ENCODE peak calls at places on chromosome 1, in four cellular contexts. Y is effector memory CD8-positive, alpha-beta T cell; Z is activated naive CD8-positive, alpha-beta T cell treated with anti-CD3 and anti-CD28 coated beads for 36 hours; R is activated gamma-delta T cell treated with anti-CD3 and anti-CD28 coated beads, Interleukin-2, amount 50 U/mL, for 16 hours. D is an unnamed sample.

GRCh38 chr1:11299225-11299574 is 26.2 kb downstream of the UBIAD1 start:
- DNase-seq in Y (no peak), Z (no peak), R (no peak), D (no peak)

GRCh38 chr1:2791027-2791760 is 10.3 kb downstream of the TTC34 start:
- DNase-seq in Y (no peak), Z (no peak), R (no peak), D (no peak)

GRCh38 chr1:28078680-28079626 is 9.5 kb downstream of the EYA3 start:
- DNase-seq in Y (no peak), Z (no peak), R (no peak), D (no peak)

GRCh38 chr1:110476028-110476765 is 25.2 kb downstream of the PROK1 start:
- DNase-seq in Y (no peak), Z (no peak), R (no peak), D (no peak)

GRCh38 chr1:12124693-12125421 is 41.9 kb upstream of the TNFRSF1B start:
- DNase-seq in Y (peak; percentile 79), Z (peak; percentile 72), R (peak; percentile 68), D (peak; percentile 85)

GRCh38 chr1:176208034-176208433 is 948 bp upstream of the COP1 start:
- DNase-seq in Y (no peak), Z (no peak), R (no peak), D (no peak)

GRCh38 chr1:190699165-190699564 is 221.5 kb upstream of the BRINP3 start:
- DNase-seq in Y (no peak), Z (peak; percentile 0), R (no peak), D (peak; percentile 2)

GRCh38 chr1:153518562-153518961 is 17.2 kb downstream of the S100A6 start:
- DNase-seq in Y (no peak), Z (no peak), R (no peak), D (no peak)

GRCh38 chr1:168664069-168664834 is 64.8 kb downstream of the DPT start:
- DNase-seq in Y (no peak), Z (no peak), R (no peak), D (no peak)

GRCh38 chr1:205434738-205435137 is 12.9 kb upstream of the LEMD1 start:
- DNase-seq in Y (no peak), Z (no peak), R (no peak), D (no peak)

GRCh38 chr1:22045604-22046228 is 6.8 kb upstream of the CDC42 start:
- DNase-seq in Y (no peak), Z (no peak), R (no peak), D (no peak)

GRCh38 chr1:25167269-25168192 is 64.8 kb downstream of the SYF2 start:
- DNase-seq in Y (no peak), Z (no peak), R (no peak), D (no peak)

GRCh38 chr1:220458936-220459335 is 69.0 kb upstream of the MARK1 start:
- DNase-seq in Y (no peak), Z (no peak), R (no peak), D (no peak)

GRCh38 chr1:52665173-52666020 is 32.4 kb downstream of the SHISAL2A start:
- DNase-seq in Y (no peak), Z (no peak), R (no peak), D (no peak)

GRCh38 chr1:35539073-35539823 is 18.0 kb downstream of the KIAA0319L start:
- DNase-seq in Y (no peak), Z (peak; percentile 49), R (no peak), D (peak; percentile 61)

GRCh38 chr1:157878059-157878458 is 36.5 kb upstream of the CD5L start:
- DNase-seq in Y (no peak), Z (no peak), R (no peak), D (no peak)

GRCh38 chr1:95138223-95138622 is 21.1 kb downstream of the TLCD4 start:
- DNase-seq in Y (no peak), Z (no peak), R (no peak), D (no peak)

GRCh38 chr1:172608098-172608601 is 50.8 kb upstream of the FASLG start:
- DNase-seq in Y (no peak), Z (no peak), R (no peak), D (no peak)

GRCh38 chr1:60281360-60281932 is 207.9 kb upstream of the C1orf87 start:
- DNase-seq in Y (no peak), Z (peak; percentile 29), R (no peak), D (peak; percentile 63)

GRCh38 chr1:162108426-162108825 is 38.9 kb downstream of the NOS1AP start:
- DNase-seq in Y (no peak), Z (no peak), R (no peak), D (no peak)

GRCh38 chr1:60765204-60765603 is 317.2 kb upstream of the NFIA start:
- DNase-seq in Y (no peak), Z (no peak), R (no peak), D (peak; percentile 36)

GRCh38 chr1:197320991-197321531 is 53.0 kb downstream of the CRB1 start:
- DNase-seq in Y (no peak), Z (no peak), R (no peak), D (no peak)

GRCh38 chr1:97145321-97145956 is 423.9 kb downstream of the PTBP2 start:
- DNase-seq in Y (no peak), Z (no peak), R (no peak), D (no peak)

GRCh38 chr1:88892146-88892877 is 945 bp upstream of the GTF2B start:
- DNase-seq in Y (no peak), Z (peak; percentile 9), R (no peak), D (peak; percentile 32)

GRCh38 chr1:193707271-193708015 is 521.0 kb upstream of the B3GALT2 start:
- DNase-seq in Y (no peak), Z (no peak), R (no peak), D (no peak)

GRCh38 chr1:48472747-48473146 is 743 bp upstream of the SPATA6 start:
- DNase-seq in Y (no peak), Z (no peak), R (no peak), D (no peak)

GRCh38 chr1:100077525-100077924 is 55.2 kb downstream of the SASS6 start:
- DNase-seq in Y (no peak), Z (no peak), R (no peak), D (no peak)

GRCh38 chr1:160538985-160539651 is 16.1 kb upstream of the SLAMF6 start:
- DNase-seq in Y (no peak), Z (no peak), R (no peak), D (no peak)

GRCh38 chr1:221708076-221708571 is 33.8 kb downstream of the DUSP10 start:
- DNase-seq in Y (peak; percentile 60), Z (peak; percentile 68), R (peak; percentile 32), D (peak; percentile 84)

GRCh38 chr1:46820560-46821060 is 21.8 kb downstream of the CYP4B1 start:
- DNase-seq in Y (no peak), Z (no peak), R (no peak), D (no peak)

GRCh38 chr1:225480825-225481434 is 53.1 kb upstream of the LBR start:
- DNase-seq in Y (peak; percentile 48), Z (peak; percentile 55), R (no peak), D (peak; percentile 76)